ENCODE peak calls at places on chromosomes 12 and 14, in four cellular contexts. One of them, this sample, is unnamed.

GRCh38 chr12:47082283-47082962 is 2.7 kb upstream of the AMIGO2 start:
- DNase-seq in tibial nerve: no peak
- DNase-seq in DND-41: no peak
- DNase-seq in astrocyte: no peak
- DNase-seq in this sample: no peak

GRCh38 chr12:47725091-47725772 is at the start of gene ENDOU:
- DNase-seq in tibial nerve: no peak
- DNase-seq in DND-41: no peak
- DNase-seq in astrocyte: no peak
- DNase-seq in this sample: no peak

GRCh38 chr14:25046301-25046943 is 3.5 kb downstream of the STXBP6 start:
- DNase-seq in tibial nerve: no peak
- DNase-seq in DND-41: no peak
- DNase-seq in astrocyte: no peak
- DNase-seq in this sample: peak; percentile 50

GRCh38 chr12:81598205-81598604 is 160.9 kb downstream of the PPFIA2 start:
- DNase-seq in tibial nerve: no peak
- DNase-seq in DND-41: no peak
- DNase-seq in astrocyte: no peak
- DNase-seq in this sample: no peak

GRCh38 chr14:30861200-30861599 is 13.2 kb upstream of the COCH start:
- DNase-seq in tibial nerve: no peak
- DNase-seq in DND-41: no peak
- DNase-seq in astrocyte: no peak
- DNase-seq in this sample: no peak

GRCh38 chr12:3624273-3624672 is 128.6 kb downstream of the CRACR2A start:
- DNase-seq in tibial nerve: no peak
- DNase-seq in DND-41: no peak
- DNase-seq in astrocyte: no peak
- DNase-seq in this sample: no peak

GRCh38 chr12:16609140-16609539 is 3.2 kb upstream of the LMO3 start:
- DNase-seq in tibial nerve: no peak
- DNase-seq in DND-41: no peak
- DNase-seq in astrocyte: no peak
- DNase-seq in this sample: no peak

GRCh38 chr12:116990971-116991966 is 80.5 kb downstream of the FBXW8 start:
- DNase-seq in tibial nerve: no peak
- DNase-seq in DND-41: no peak
- DNase-seq in astrocyte: peak; percentile 75
- DNase-seq in this sample: peak; percentile 61

GRCh38 chr14:70156602-70157001 is 32.1 kb downstream of the SLC8A3 start:
- DNase-seq in tibial nerve: no peak
- DNase-seq in DND-41: no peak
- DNase-seq in astrocyte: no peak
- DNase-seq in this sample: no peak

GRCh38 chr14:74792249-74793039 is 29.3 kb downstream of the YLPM1 start:
- DNase-seq in tibial nerve: no peak
- DNase-seq in DND-41: no peak
- DNase-seq in astrocyte: peak; percentile 14
- DNase-seq in this sample: no peak

GRCh38 chr12:110906516-110906915 is 13.9 kb downstream of the MYL2 start:
- DNase-seq in tibial nerve: no peak
- DNase-seq in DND-41: no peak
- DNase-seq in astrocyte: no peak
- DNase-seq in this sample: no peak

GRCh38 chr12:89525824-89526770 is at the start of gene POC1B:
- DNase-seq in tibial nerve: peak; percentile 46
- DNase-seq in DND-41: peak; percentile 79
- DNase-seq in astrocyte: peak; percentile 81
- DNase-seq in this sample: peak; percentile 86

GRCh38 chr14:90758959-90759358 is 57.3 kb downstream of the TTC7B start:
- DNase-seq in tibial nerve: peak; percentile 43
- DNase-seq in DND-41: no peak
- DNase-seq in astrocyte: no peak
- DNase-seq in this sample: peak; percentile 41

GRCh38 chr14:89432226-89432625 is 15.2 kb upstream of the FOXN3 start:
- DNase-seq in tibial nerve: no peak
- DNase-seq in DND-41: no peak
- DNase-seq in astrocyte: no peak
- DNase-seq in this sample: no peak

GRCh38 chr12:67794151-67794550 is 145.6 kb downstream of the DYRK2 start:
- DNase-seq in tibial nerve: no peak
- DNase-seq in DND-41: no peak
- DNase-seq in astrocyte: peak; percentile 59
- DNase-seq in this sample: peak; percentile 73

GRCh38 chr12:59079029-59079428 is 158.7 kb upstream of the LRIG3 start:
- DNase-seq in tibial nerve: no peak
- DNase-seq in DND-41: no peak
- DNase-seq in astrocyte: no peak
- DNase-seq in this sample: no peak

GRCh38 chr12:110733857-110734373 is 8.8 kb downstream of the PPP1CC start:
- DNase-seq in tibial nerve: no peak
- DNase-seq in DND-41: no peak
- DNase-seq in astrocyte: no peak
- DNase-seq in this sample: no peak

GRCh38 chr12:45232771-45233372 is 17.0 kb downstream of the ANO6 start:
- DNase-seq in tibial nerve: no peak
- DNase-seq in DND-41: no peak
- DNase-seq in astrocyte: peak; percentile 98
- DNase-seq in this sample: peak; percentile 95

GRCh38 chr12:108377260-108377659 is 38.1 kb upstream of the CMKLR1 start:
- DNase-seq in tibial nerve: no peak
- DNase-seq in DND-41: no peak
- DNase-seq in astrocyte: no peak
- DNase-seq in this sample: no peak
- H3K4me3 ChIP-seq in tibial nerve: no peak overlapping the region
- H3K4me3 ChIP-seq in DND-41: no peak overlapping the region
- H3K4me3 ChIP-seq in astrocyte: no peak overlapping the region
- H3K4me3 ChIP-seq in this sample: no peak overlapping the region

DNA sequence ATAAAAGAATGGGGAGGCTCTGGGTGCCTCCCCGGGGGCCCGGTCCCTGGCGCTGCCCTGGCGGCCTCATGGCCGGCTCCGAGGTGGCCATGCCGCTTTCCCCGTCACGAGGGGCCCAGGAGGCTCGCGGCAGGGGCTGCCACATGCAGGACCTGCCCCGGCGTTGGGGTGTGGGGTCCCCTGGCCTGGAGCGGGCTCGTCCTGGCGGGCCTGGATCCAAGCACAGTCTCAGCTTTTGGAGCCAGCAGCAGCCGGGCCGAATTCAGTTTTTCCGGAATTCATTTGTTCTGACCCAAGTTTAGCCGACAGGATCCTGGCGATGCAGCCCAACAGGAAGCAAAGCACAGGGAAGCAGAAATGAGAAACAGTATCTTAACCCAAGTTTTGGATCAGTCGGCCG is 26.4 kb upstream of the AEBP2 start:
- DNase-seq in tibial nerve: no peak
- DNase-seq in DND-41: no peak
- DNase-seq in astrocyte: no peak
- DNase-seq in this sample: no peak
- H3K4me3 ChIP-seq in tibial nerve: no peak overlapping the region
- H3K4me3 ChIP-seq in DND-41: no peak overlapping the region
- H3K4me3 ChIP-seq in astrocyte: no peak overlapping the region
- H3K4me3 ChIP-seq in this sample: no peak overlapping the region

GRCh38 chr14:26132061-26132460 is 465.8 kb downstream of the NOVA1 start:
- DNase-seq in tibial nerve: no peak
- DNase-seq in DND-41: no peak
- DNase-seq in astrocyte: peak; percentile 6
- DNase-seq in this sample: no peak

GRCh38 chr14:26138764-26139445 is 458.9 kb downstream of the NOVA1 start:
- DNase-seq in tibial nerve: no peak
- DNase-seq in DND-41: no peak
- DNase-seq in astrocyte: peak; percentile 4
- DNase-seq in this sample: no peak

DNA sequence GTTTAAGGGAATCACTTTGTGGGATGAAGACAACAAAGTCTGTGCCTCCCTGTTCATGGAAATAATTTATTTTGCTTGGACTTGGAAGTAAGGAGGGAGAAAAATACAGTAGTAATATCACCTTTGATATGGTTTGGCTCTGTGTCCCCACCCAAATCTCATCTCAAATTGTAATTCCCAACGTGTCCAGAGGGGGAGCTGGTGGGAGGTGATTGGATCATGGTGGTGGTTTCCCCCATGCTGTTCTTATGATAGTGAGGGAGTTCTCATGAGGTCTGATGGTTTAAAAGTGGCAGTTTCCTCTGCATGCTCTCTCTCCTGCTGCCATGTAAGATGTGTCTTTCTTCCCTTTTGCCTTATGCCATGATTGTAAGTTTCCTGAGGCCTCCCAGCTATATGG is 460.7 kb downstream of the NOVA1 start:
- DNase-seq in tibial nerve: no peak
- DNase-seq in DND-41: peak; percentile 3
- DNase-seq in astrocyte: no peak
- DNase-seq in this sample: no peak
- H3K4me3 ChIP-seq in tibial nerve: no peak overlapping the region
- H3K4me3 ChIP-seq in DND-41: no peak overlapping the region
- H3K4me3 ChIP-seq in astrocyte: no peak overlapping the region
- H3K4me3 ChIP-seq in this sample: no peak overlapping the region

DNA sequence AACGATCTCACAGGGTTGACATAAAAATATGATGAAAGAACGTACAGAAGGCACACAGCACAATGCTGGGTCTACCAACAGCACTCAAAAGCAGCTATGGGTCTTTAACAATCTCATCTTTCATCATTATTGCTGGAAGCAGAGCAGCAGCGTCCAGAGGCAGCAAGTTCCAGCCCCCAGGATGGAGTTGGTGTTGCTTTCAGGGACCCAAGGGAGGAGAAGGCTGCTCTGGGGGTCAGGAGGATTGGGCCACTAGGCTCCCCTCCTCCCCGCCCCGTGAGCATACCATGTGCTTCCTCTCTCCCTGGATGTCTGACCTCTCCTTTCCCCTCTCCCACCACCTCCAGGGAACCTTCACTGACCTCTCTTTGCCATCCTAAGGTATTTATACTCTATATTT is 13.3 kb downstream of the KCTD10 start:
- DNase-seq in tibial nerve: no peak
- DNase-seq in DND-41: no peak
- DNase-seq in astrocyte: no peak
- DNase-seq in this sample: no peak
- H3K4me3 ChIP-seq in tibial nerve: no peak overlapping the region
- H3K4me3 ChIP-seq in DND-41: no peak overlapping the region
- H3K4me3 ChIP-seq in astrocyte: peak overlapping the region; percentile 18
- H3K4me3 ChIP-seq in this sample: peak overlapping the region; percentile 39

GRCh38 chr12:77016621-77017020 is 48.7 kb downstream of the E2F7 start:
- DNase-seq in tibial nerve: no peak
- DNase-seq in DND-41: no peak
- DNase-seq in astrocyte: no peak
- DNase-seq in this sample: no peak
- H3K4me3 ChIP-seq in tibial nerve: no peak overlapping the region
- H3K4me3 ChIP-seq in DND-41: no peak overlapping the region
- H3K4me3 ChIP-seq in astrocyte: no peak overlapping the region
- H3K4me3 ChIP-seq in this sample: no peak overlapping the region

GRCh38 chr14:102798926-102799325 is 21.7 kb downstream of the TRAF3 start:
- DNase-seq in tibial nerve: no peak
- DNase-seq in DND-41: no peak
- DNase-seq in astrocyte: no peak
- DNase-seq in this sample: no peak

GRCh38 chr14:102793531-102794328 is 16.5 kb downstream of the TRAF3 start:
- DNase-seq in tibial nerve: no peak
- DNase-seq in DND-41: no peak
- DNase-seq in astrocyte: no peak
- DNase-seq in this sample: no peak

GRCh38 chr14:102796661-102797190 is 19.5 kb downstream of the TRAF3 start:
- DNase-seq in tibial nerve: no peak
- DNase-seq in DND-41: no peak
- DNase-seq in astrocyte: no peak
- DNase-seq in this sample: no peak

GRCh38 chr14:102799684-102800562 is 22.7 kb downstream of the TRAF3 start:
- DNase-seq in tibial nerve: no peak
- DNase-seq in DND-41: no peak
- DNase-seq in astrocyte: peak; percentile 95
- DNase-seq in this sample: peak; percentile 44

GRCh38 chr14:102795060-102795925 is 18.0 kb downstream of the TRAF3 start:
- DNase-seq in tibial nerve: peak; percentile 36
- DNase-seq in DND-41: peak; percentile 20
- DNase-seq in astrocyte: peak; percentile 96
- DNase-seq in this sample: peak; percentile 84
- H3K4me3 ChIP-seq in tibial nerve: no peak overlapping the region
- H3K4me3 ChIP-seq in DND-41: no peak overlapping the region
- H3K4me3 ChIP-seq in astrocyte: peak overlapping the region; percentile 14
- H3K4me3 ChIP-seq in this sample: peak overlapping the region; percentile 11

GRCh38 chr12:122547330-122547729 is 20.3 kb downstream of the KNTC1 start:
- DNase-seq in tibial nerve: no peak
- DNase-seq in DND-41: no peak
- DNase-seq in astrocyte: no peak
- DNase-seq in this sample: no peak
- H3K4me3 ChIP-seq in tibial nerve: no peak overlapping the region
- H3K4me3 ChIP-seq in DND-41: no peak overlapping the region
- H3K4me3 ChIP-seq in astrocyte: no peak overlapping the region
- H3K4me3 ChIP-seq in this sample: no peak overlapping the region

GRCh38 chr12:40224439-40225291 is at the start of gene LRRK2:
- DNase-seq in tibial nerve: peak; percentile 69
- DNase-seq in DND-41: no peak
- DNase-seq in astrocyte: peak; percentile 65
- DNase-seq in this sample: peak; percentile 91

GRCh38 chr12:40225337-40225983 is 663 bp downstream of the LRRK2 start:
- DNase-seq in tibial nerve: no peak
- DNase-seq in DND-41: no peak
- DNase-seq in astrocyte: no peak
- DNase-seq in this sample: no peak

GRCh38 chr12:40219760-40220159 is 5.0 kb upstream of the LRRK2 start:
- DNase-seq in tibial nerve: no peak
- DNase-seq in DND-41: no peak
- DNase-seq in astrocyte: no peak
- DNase-seq in this sample: no peak

GRCh38 chr12:40225984-40226602 is 1.3 kb downstream of the LRRK2 start:
- DNase-seq in tibial nerve: no peak
- DNase-seq in DND-41: no peak
- DNase-seq in astrocyte: no peak
- DNase-seq in this sample: no peak

GRCh38 chr12:40222247-40222646 is 2.5 kb upstream of the LRRK2 start:
- DNase-seq in tibial nerve: no peak
- DNase-seq in DND-41: no peak
- DNase-seq in astrocyte: no peak
- DNase-seq in this sample: no peak
- H3K4me3 ChIP-seq in tibial nerve: no peak overlapping the region
- H3K4me3 ChIP-seq in DND-41: no peak overlapping the region
- H3K4me3 ChIP-seq in astrocyte: no peak overlapping the region
- H3K4me3 ChIP-seq in this sample: no peak overlapping the region

DNA sequence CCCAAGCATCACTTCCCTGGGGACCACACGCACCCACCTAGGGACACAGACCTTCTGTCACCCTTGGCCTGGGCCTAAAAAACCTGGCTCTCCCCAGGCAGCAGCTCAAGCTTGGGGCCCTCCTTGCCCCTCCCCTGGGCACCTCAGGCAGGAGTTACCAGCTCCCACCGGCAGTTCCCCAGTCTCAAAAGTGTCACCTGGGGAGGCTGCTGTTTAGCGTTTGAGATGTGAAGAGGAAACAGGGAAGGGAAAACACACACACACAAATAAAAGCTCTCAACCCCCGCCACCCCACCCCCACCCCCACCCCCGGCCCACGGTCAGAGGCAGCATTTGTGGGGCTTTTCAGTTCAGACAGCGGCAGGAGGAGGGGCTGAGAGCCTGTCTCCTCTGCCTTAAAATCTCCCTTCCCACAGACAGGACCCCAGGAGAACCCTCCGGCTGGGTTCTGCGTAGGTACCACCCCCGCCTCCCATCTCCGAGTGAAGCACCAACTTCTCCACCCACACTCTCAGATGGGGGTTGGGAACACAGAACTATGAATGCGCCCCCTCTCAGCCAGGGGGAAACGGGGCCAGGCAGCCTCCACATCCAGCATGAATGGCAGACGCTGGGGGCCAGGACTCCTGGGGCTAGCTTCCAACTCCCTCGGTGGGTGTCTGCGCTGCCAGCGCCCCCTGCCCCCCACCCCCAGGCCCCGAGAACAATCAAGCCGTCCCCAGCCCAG is 3.0 kb downstream of the NCOR2 start:
- DNase-seq in tibial nerve: no peak
- DNase-seq in DND-41: no peak
- DNase-seq in astrocyte: no peak
- DNase-seq in this sample: no peak
- H3K4me3 ChIP-seq in tibial nerve: no peak overlapping the region
- H3K4me3 ChIP-seq in DND-41: no peak overlapping the region
- H3K4me3 ChIP-seq in astrocyte: peak overlapping the region; percentile 50
- H3K4me3 ChIP-seq in this sample: no peak overlapping the region

This sample was measured in foreskin fibroblast.